ENCODE peak calls at places on chromosomes 5 and 9, in five cellular contexts. V, Q, M, W and L are unnamed samples.

GRCh38 chr5:60843693-60844428 is at the start of gene ELOVL7:
- DNase-seq in V (peak; percentile 79), Q (peak; percentile 87), M (peak; percentile 73), W (peak; percentile 95), L (peak; percentile 80)

GRCh38 chr5:149143470-149143869 is 2.2 kb downstream of the ABLIM3 start:
- DNase-seq in V (no peak), Q (no peak), M (no peak), W (no peak), L (no peak)

GRCh38 chr9:93209097-93209496 is 25.2 kb downstream of the WNK2 start:
- DNase-seq in V (no peak), Q (peak; percentile 83), M (no peak), W (no peak), L (peak; percentile 35)

GRCh38 chr9:37908283-37908682 is 4.4 kb upstream of the SLC25A51 start:
- DNase-seq in V (no peak), Q (no peak), M (no peak), W (no peak), L (peak; percentile 24)

GRCh38 chr5:112492291-112492690 is 73.2 kb upstream of the EPB41L4A start:
- DNase-seq in V (peak; percentile 55), Q (peak; percentile 45), M (no peak), W (no peak), L (no peak)

GRCh38 chr5:74342948-74343682 is 297.4 kb downstream of the ENC1 start:
- DNase-seq in V (no peak), Q (no peak), M (no peak), W (no peak), L (no peak)

GRCh38 chr5:154403776-154404387 is 41.9 kb upstream of the SAP30L start:
- DNase-seq in V (no peak), Q (no peak), M (no peak), W (no peak), L (no peak)

GRCh38 chr5:112687306-112687705 is 50.4 kb upstream of the APC start:
- DNase-seq in V (no peak), Q (no peak), M (no peak), W (no peak), L (no peak)

GRCh38 chr9:97735070-97735600 is 38.0 kb upstream of the XPA start:
- DNase-seq in V (no peak), Q (no peak), M (no peak), W (no peak), L (no peak)

GRCh38 chr9:90870646-90871326 is 69.2 kb downstream of the SYK start:
- DNase-seq in V (peak; percentile 38), Q (peak; percentile 37), M (no peak), W (no peak), L (no peak)

GRCh38 chr9:5714501-5715401 is 85.8 kb downstream of the RIC1 start:
- DNase-seq in V (no peak), Q (no peak), M (no peak), W (no peak), L (no peak)

GRCh38 chr5:28743362-28743761 is 1705.0 kb upstream of the CDH9 start:
- DNase-seq in V (no peak), Q (no peak), M (no peak), W (no peak), L (no peak)

GRCh38 chr5:57989378-57989777 is 470.5 kb downstream of the PLK2 start:
- DNase-seq in V (no peak), Q (no peak), M (no peak), W (no peak), L (no peak)

GRCh38 chr5:138536665-138537315 is 6.2 kb downstream of the ETF1 start:
- DNase-seq in V (no peak), Q (no peak), M (no peak), W (no peak), L (no peak)

GRCh38 chr5:138536215-138536614 is 6.8 kb downstream of the ETF1 start:
- DNase-seq in V (no peak), Q (no peak), M (no peak), W (no peak), L (no peak)

GRCh38 chr5:138539791-138540190 is 3.2 kb downstream of the ETF1 start:
- DNase-seq in V (no peak), Q (no peak), M (no peak), W (no peak), L (no peak)

GRCh38 chr5:138541511-138541910 is 1.5 kb downstream of the ETF1 start:
- DNase-seq in V (no peak), Q (no peak), M (peak; percentile 39), W (no peak), L (no peak)

DNA sequence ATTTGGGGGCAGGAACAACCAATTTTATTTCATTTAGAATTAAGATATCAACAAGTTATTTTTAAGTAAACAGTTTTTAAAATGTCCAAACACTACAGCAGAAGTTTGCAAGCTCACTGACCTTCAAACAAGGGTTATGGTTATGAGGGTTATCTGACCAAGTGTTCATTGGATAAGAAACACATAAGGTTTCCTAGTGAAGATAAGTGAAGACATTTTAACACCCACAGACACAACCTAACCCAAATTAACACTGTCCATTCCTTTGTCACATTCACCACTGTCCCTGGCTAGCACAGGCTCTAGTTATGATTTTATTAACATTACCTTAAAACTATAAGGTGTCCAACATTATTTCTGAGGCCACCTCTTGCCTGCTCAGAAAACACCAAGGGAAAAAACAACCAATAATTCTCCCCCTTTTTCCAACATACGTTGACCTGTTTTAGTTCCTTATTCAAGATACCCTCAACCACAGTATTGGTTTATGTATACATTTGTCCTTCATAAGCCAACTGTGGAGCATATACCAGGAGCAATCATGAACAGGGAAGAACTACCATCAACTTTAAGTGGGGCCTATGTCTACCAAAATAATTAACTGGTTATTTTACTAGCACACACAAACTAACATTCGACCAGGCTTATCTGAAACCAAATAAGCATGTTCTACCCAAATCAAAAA is 4.0 kb downstream of the ETF1 start:
- DNase-seq in V (no peak), Q (no peak), M (no peak), W (no peak), L (no peak)
- TF ChIP-seq POLR2AphosphoS5 in V (no peak), Q (no peak), M (no peak), W (no peak), L (no peak)

GRCh38 chr9:99491408-99492259 is 269.6 kb downstream of the SEC61B start:
- DNase-seq in V (no peak), Q (no peak), M (no peak), W (no peak), L (no peak)
- H3K27me3 ChIP-seq in V (no peaks in the 10 kb centered on the region), Q (no peaks in the 10 kb centered on the region), M (no peaks in the 10 kb centered on the region), W (no peaks in the 10 kb centered on the region), L (no peaks in the 10 kb centered on the region)

GRCh38 chr9:137243626-137244485 is 2.8 kb downstream of the TUBB4B start:
- DNase-seq in V (no peak), Q (peak; percentile 52), M (no peak), W (peak; percentile 66), L (no peak)
- TF ChIP-seq POLR2A in V (no peak), Q (peak; percentile 45), M (no peak), W (no peak), L (no peak)

GRCh38 chr9:120924698-120925534 is 1.7 kb downstream of the TRAF1 start:
- DNase-seq in V (no peak), Q (no peak), M (no peak), W (no peak), L (peak; percentile 69)

GRCh38 chr9:120927125-120928014 is 774 bp upstream of the TRAF1 start:
- DNase-seq in V (no peak), Q (no peak), M (no peak), W (no peak), L (no peak)

GRCh38 chr9:120926397-120926928 is at the start of gene TRAF1:
- DNase-seq in V (no peak), Q (no peak), M (no peak), W (no peak), L (peak; percentile 86)

GRCh38 chr9:120923620-120924328 is 2.8 kb downstream of the TRAF1 start:
- DNase-seq in V (no peak), Q (peak; percentile 0), M (no peak), W (no peak), L (no peak)

DNA sequence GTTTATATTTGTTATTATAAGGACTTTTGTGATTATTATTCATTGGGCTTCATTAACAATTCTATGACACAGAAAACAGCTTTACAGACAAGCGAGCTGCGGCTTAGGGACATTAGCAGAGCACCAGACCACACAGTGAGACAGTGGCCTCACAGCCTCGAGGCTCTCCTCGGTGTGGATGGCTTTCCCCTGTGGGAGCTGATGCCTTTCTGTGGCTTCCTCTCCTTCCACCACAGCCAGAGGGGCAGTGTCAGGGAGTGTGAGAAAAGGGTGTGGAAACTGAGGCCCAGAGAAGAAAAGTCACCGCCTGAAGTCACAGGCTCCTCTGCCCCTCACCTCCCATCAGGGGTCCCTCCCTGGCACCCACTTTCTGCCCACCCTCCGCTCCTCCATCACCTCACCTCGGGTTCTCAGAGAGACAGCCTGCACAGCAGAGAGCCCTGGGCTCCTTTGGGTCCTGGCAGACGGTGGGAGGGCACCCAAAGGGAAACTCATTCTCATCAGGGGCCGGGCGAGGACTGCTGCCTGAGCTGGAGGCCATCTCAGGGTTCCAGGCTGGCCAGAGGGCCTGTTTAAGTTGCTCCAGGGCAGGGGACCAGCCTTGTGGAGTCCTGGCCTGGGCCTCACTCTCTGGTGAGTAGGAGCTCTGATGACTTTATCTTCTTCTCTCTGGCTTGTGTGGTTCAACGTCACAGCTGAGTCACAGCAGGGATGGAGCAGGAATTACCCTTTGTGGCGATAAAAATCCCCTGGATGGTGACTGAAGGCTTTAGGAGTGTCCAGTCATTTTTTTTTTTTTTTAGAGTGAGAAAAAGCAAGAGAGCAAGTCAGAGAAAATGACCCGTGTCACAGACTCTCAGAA is 830 bp downstream of the TRAF1 start:
- DNase-seq in V (no peak), Q (no peak), M (no peak), W (no peak), L (no peak)
- TF ChIP-seq POLR2AphosphoS5 in V (no peak), Q (no peak), M (no peak), W (no peak), L (peak; percentile 31)

GRCh38 chr9:98943682-98944129 is at the start of gene COL15A1:
- DNase-seq in V (no peak), Q (no peak), M (no peak), W (peak; percentile 89), L (no peak)
- H3K27me3 ChIP-seq in V (peaks cover 32% of the 10 kb centered on the region), Q (peaks cover 31% of the 10 kb centered on the region), M (no peaks in the 10 kb centered on the region), W (peaks cover 4% of the 10 kb centered on the region), L (peaks cover 15% of the 10 kb centered on the region)